ENCODE peak calls at places on chromosomes 13 and 19, in four cellular contexts. H, X, D and N are unnamed samples.

GRCh38 chr19:49635530-49636229 is 4.3 kb downstream of the RRAS start:
- DNase-seq in X (no peak), H (no peak), D (no peak), N (no peak)

GRCh38 chr19:33700408-33700757 is 78.6 kb downstream of the CHST8 start:
- DNase-seq in D (no peak), X (no peak), H (no peak), N (no peak)

GRCh38 chr13:72757792-72758535 is 23.7 kb downstream of the DIS3 start:
- DNase-seq in X (no peak), D (no peak), H (no peak), N (no peak)

GRCh38 chr19:3832001-3832400 is 36.8 kb downstream of the ZFR2 start:
- DNase-seq in D (no peak), H (no peak), X (no peak), N (no peak)

GRCh38 chr13:31749929-31750328 is 10.6 kb downstream of the RXFP2 start:
- DNase-seq in H (no peak), X (no peak), D (peak; percentile 81), N (no peak)

GRCh38 chr19:13079542-13079986 is 23.1 kb downstream of the LYL1 start:
- DNase-seq in D (no peak), H (no peak), X (no peak), N (no peak)

GRCh38 chr19:50203281-50204080 is at the start of gene MYH14:
- DNase-seq in H (peak; percentile 85), D (no peak), X (peak; percentile 18), N (no peak)

GRCh38 chr19:3343619-3344502 is 22.5 kb upstream of the NFIC start:
- DNase-seq in X (peak; percentile 58), D (peak; percentile 81), H (peak; percentile 77), N (peak; percentile 57)

GRCh38 chr13:35727881-35728280 is 251.4 kb upstream of the MAB21L1 start:
- DNase-seq in D (peak; percentile 35), X (no peak), H (no peak), N (no peak)

GRCh38 chr19:47631681-47632446 is 22.9 kb downstream of the BICRA start:
- DNase-seq in D (no peak), X (no peak), H (peak; percentile 28), N (no peak)

GRCh38 chr19:35153701-35154534 is 617 bp upstream of the FXYD5 start:
- DNase-seq in X (peak; percentile 81), D (no peak), H (no peak), N (peak; percentile 78)